ENCODE peak calls at places on chromosomes 3 and 15, in ten cellular contexts. P is esophagus squamous epithelium, M is epithelial cell of prostate, Q is hepatocyte, J is IMR-90, K is SJSA1, T is prostate gland, S is breast epithelium, D is OCI-LY7, E is HL-60. V is an unnamed sample.

GRCh38 chr15:78088773-78089080 is 3.6 kb upstream of the SH2D7 start:
- DNase-seq in M (no peak), S (no peak), K (no peak), J (no peak), P (no peak), Q (no peak), E (no peak), T (no peak), D (no peak), V (no peak)

GRCh38 chr3:169246158-169246557 is 417.4 kb downstream of the MECOM start:
- DNase-seq in E (no peak), J (no peak), T (no peak), K (no peak), M (no peak), Q (no peak), S (no peak), P (no peak), D (no peak), V (no peak)

GRCh38 chr3:71454513-71455423 is 128.8 kb downstream of the FOXP1 start:
- DNase-seq in S (no peak), P (no peak), E (no peak), M (no peak), K (no peak), Q (no peak), J (no peak), T (no peak), D (peak; percentile 77), V (no peak)

GRCh38 chr15:90987561-90988141 is 6.7 kb downstream of the PRC1 start:
- DNase-seq in P (no peak), J (no peak), K (no peak), D (no peak), E (no peak), Q (no peak), M (no peak), S (no peak), T (no peak), V (no peak)

GRCh38 chr15:58473720-58474119 is 41.9 kb downstream of the LIPC start:
- DNase-seq in T (no peak), D (no peak), J (peak; percentile 89), P (no peak), M (peak; percentile 82), Q (peak; percentile 48), K (peak; percentile 76), S (no peak), E (no peak), V (no peak)

GRCh38 chr15:55194246-55194645 is 2.5 kb downstream of the RSL24D1 start:
- DNase-seq in E (no peak), P (no peak), Q (no peak), S (no peak), M (no peak), T (no peak), D (no peak), K (no peak), J (peak; percentile 37), V (no peak)

GRCh38 chr3:180870008-180870733 is 42.3 kb upstream of the FXR1 start:
- DNase-seq in S (no peak), K (no peak), Q (peak; percentile 33), E (no peak), P (no peak), M (no peak), J (no peak), D (no peak), T (no peak), V (no peak)

GRCh38 chr3:70916375-70917055 is 604.1 kb upstream of the MDFIC2 start:
- DNase-seq in K (no peak), M (no peak), T (no peak), S (no peak), Q (peak; percentile 35), P (no peak), E (no peak), J (peak; percentile 8), D (no peak), V (no peak)

GRCh38 chr3:129556358-129556695 is 13.4 kb downstream of the H1-8 start:
- DNase-seq in D (no peak), Q (no peak), E (no peak), J (no peak), S (no peak), M (no peak), P (no peak), K (no peak), T (no peak), V (no peak)

GRCh38 chr3:58246148-58247051 is 8.8 kb downstream of the ABHD6 start:
- DNase-seq in K (no peak), J (no peak), M (no peak), D (no peak), E (no peak), T (no peak), P (no peak), Q (peak; percentile 13), S (no peak), V (no peak)

GRCh38 chr3:128584412-128585020 is 66.1 kb downstream of the RPN1 start:
- DNase-seq in P (no peak), E (peak; percentile 79), J (peak; percentile 56), T (peak; percentile 74), K (peak; percentile 67), S (peak; percentile 60), D (peak; percentile 38), Q (peak; percentile 71), M (peak; percentile 31), V (peak; percentile 52)

DNA sequence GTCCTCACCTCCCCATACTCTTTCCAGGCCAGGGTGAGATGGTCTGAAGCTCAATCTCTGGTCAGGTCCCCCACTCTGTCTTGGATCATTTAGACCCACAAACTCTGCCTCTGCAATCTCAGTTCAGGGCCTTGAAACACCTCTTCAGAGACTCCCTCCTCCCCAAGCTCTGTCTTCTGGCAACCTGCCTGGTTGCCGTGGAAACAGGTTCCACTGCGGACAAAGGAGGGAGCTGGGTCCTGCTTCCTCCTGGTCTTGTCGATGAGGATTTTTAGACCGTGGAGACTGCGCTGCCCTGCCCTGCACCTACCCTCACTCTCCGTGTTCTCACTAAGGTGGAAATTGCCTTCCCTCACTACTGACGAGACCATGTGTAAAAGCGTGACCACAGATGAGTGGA is at the start of gene RTP1:
- DNase-seq in P (no peak), E (no peak), T (no peak), D (no peak), M (no peak), K (no peak), S (no peak), J (no peak), Q (no peak), V (no peak)
- H3K27ac ChIP-seq in P (no peak within 1 kb of the TSS), E (no peak within 1 kb of the TSS), T (no peak within 1 kb of the TSS), D (no peak within 1 kb of the TSS), M (peak within 1 kb of the TSS; percentile 10), K (no peak within 1 kb of the TSS), S (no peak within 1 kb of the TSS), J (no peak within 1 kb of the TSS), Q (no peak within 1 kb of the TSS), V (no peak within 1 kb of the TSS)

GRCh38 chr3:110504901-110505300 is 566.7 kb upstream of the NECTIN3 start:
- DNase-seq in S (no peak), P (no peak), M (no peak), T (no peak), E (no peak), K (no peak), Q (no peak), D (no peak), J (no peak), V (no peak)
- H3K27ac ChIP-seq in S (no peak overlapping the region), P (no peak overlapping the region), M (no peak overlapping the region), T (no peak overlapping the region), E (no peak overlapping the region), K (no peak overlapping the region), Q (no peak overlapping the region), D (no peak overlapping the region), J (no peak overlapping the region), V (no peak overlapping the region)

GRCh38 chr15:40845036-40845435 is 1.2 kb downstream of the SPINT1 start:
- DNase-seq in T (no peak), Q (peak; percentile 4), M (no peak), K (no peak), E (no peak), P (no peak), J (no peak), D (no peak), S (no peak), V (no peak)

GRCh38 chr15:40845511-40846284 is 1.9 kb downstream of the SPINT1 start:
- DNase-seq in Q (peak; percentile 93), M (peak; percentile 91), D (no peak), S (peak; percentile 93), P (no peak), T (peak; percentile 94), K (no peak), E (no peak), J (no peak), V (no peak)

GRCh38 chr15:40844543-40844981 is 714 bp downstream of the SPINT1 start:
- DNase-seq in D (no peak), P (no peak), K (no peak), T (no peak), Q (peak; percentile 50), E (no peak), S (no peak), M (no peak), J (no peak), V (no peak)

GRCh38 chr15:40843183-40843884 is 514 bp upstream of the SPINT1 start:
- DNase-seq in T (no peak), M (no peak), Q (peak; percentile 14), K (no peak), D (no peak), P (no peak), E (no peak), S (no peak), J (no peak), V (no peak)

DNA sequence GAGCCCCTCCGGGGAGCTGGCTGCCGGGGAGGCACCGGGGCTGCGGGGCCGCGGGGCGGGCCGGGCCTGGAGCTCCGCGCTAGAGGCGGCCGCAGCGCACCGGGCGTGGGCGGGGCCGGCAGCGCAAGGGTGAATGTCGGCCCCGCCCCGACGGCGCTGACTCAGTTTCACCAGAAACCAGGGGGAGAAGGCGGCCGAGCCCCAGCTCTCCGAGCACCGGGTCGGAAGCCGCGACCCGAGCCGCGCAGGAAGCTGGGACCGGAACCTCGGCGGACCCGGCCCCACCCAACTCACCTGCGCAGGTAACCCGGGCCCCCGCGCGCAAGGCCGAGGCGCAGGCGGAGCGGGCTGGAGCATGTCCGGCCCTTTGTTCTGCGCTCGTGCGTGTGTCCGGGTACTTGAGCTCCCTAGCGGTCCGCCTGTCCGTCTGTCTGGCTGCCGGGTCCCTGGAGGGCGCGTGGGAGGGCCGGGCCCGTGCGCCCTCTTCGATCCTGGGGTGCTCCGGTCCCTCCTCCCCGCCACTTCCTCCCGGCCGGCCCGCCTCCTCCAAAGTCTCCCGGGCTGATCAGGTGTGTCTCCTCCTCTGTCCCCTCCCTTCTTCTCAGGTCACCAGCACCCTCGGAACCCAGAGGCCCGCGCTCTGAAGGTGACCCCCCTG is at the start of gene SPINT1:
- DNase-seq in T (peak; percentile 73), E (no peak), Q (peak; percentile 89), M (no peak), J (no peak), D (no peak), P (no peak), S (peak; percentile 65), K (no peak), V (no peak)
- H3K27ac ChIP-seq in T (peak within 1 kb of the TSS; percentile 97), E (peak within 1 kb of the TSS; percentile 48), Q (peak within 1 kb of the TSS; percentile 96), M (peak within 1 kb of the TSS; percentile 97), J (no peak within 1 kb of the TSS), D (no peak within 1 kb of the TSS), P (peak within 1 kb of the TSS; percentile 97), S (peak within 1 kb of the TSS; percentile 94), K (no peak within 1 kb of the TSS), V (no peak within 1 kb of the TSS)

DNA sequence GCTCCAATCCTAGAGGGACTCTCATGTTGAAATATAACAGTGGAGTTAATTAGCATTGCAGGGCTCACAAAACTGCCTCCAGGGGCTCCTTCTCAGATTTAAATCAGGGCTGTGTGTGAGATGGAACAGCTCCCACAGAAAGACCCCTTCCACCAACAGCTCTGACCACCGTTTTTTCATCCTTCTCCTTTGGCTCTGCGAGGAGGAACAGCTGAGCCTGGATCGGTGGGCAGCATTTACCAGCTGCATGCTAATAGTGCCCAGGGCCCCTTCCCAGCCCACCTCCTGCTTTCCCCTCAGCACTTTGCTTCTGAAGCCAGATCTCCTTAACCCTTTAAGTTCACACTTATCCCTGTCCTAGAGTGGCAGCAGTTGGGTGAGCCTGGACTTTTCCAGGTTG is 119.2 kb upstream of the UBE2E1 start:
- DNase-seq in D (no peak), M (no peak), K (no peak), Q (no peak), S (no peak), T (no peak), J (no peak), E (no peak), P (no peak), V (no peak)
- H3K27ac ChIP-seq in D (no peak overlapping the region), M (no peak overlapping the region), K (peak overlapping the region; percentile 39), Q (no peak overlapping the region), S (no peak overlapping the region), T (no peak overlapping the region), J (no peak overlapping the region), E (no peak overlapping the region), P (peak overlapping the region; percentile 80), V (no peak overlapping the region)